ENCODE peak calls at places on chromosomes 3 and 15, in seven cellular contexts. Q is mesendoderm, C is cardiac fibroblast, Y is endodermal cell, G is gastrocnemius medialis, K is stomach, M is neural progenitor cell. U is an unnamed sample.

GRCh38 chr15:92801412-92801773 is 98.7 kb upstream of the CHD2 start:
- DNase-seq in Q (peak), G (peak), M (no peak), K (no peak), Y (no peak), C (peak), U (no peak)

GRCh38 chr3:23856286-23856685 is 50.5 kb downstream of the UBE2E1 start:
- DNase-seq in Q (no peak), G (no peak), K (no peak), C (peak), Y (no peak), M (no peak), U (no peak)

GRCh38 chr3:182094321-182094720 is 382.6 kb downstream of the SOX2 start:
- DNase-seq in K (no peak), M (no peak), G (no peak), Q (no peak), Y (no peak), C (no peak), U (no peak)

GRCh38 chr3:9770276-9770812 is 597 bp upstream of the CAMK1 start:
- DNase-seq in Q (no peak), C (no peak), M (no peak), G (peak), K (peak), Y (no peak), U (peak)

GRCh38 chr15:63915888-63916731 is 82.4 kb upstream of the HERC1 start:
- DNase-seq in M (peak), K (no peak), Q (peak), G (no peak), Y (peak), C (peak), U (no peak)

GRCh38 chr3:52401551-52401950 is 43.4 kb downstream of the SEMA3G start:
- DNase-seq in Y (no peak), C (no peak), Q (no peak), M (no peak), G (no peak), K (no peak), U (peak)

GRCh38 chr3:186976802-186977201 is 46.5 kb downstream of the ST6GAL1 start:
- DNase-seq in K (no peak), C (no peak), G (no peak), M (no peak), Q (no peak), Y (no peak), U (no peak)

GRCh38 chr3:107272471-107272870 is 104.8 kb upstream of the CCDC54 start:
- DNase-seq in Y (no peak), G (no peak), K (no peak), Q (no peak), M (no peak), C (peak), U (no peak)

GRCh38 chr3:43998841-43999805 is 242.6 kb upstream of the TOPAZ1 start:
- DNase-seq in K (no peak), G (no peak), C (peak), Q (peak), M (peak), Y (peak), U (no peak)

GRCh38 chr3:25410703-25411102 is 17.4 kb upstream of the RARB start:
- DNase-seq in Y (no peak), Q (no peak), C (no peak), K (no peak), G (no peak), M (no peak), U (no peak)

GRCh38 chr15:67063689-67064606 is 1.5 kb upstream of the SMAD3 start:
- DNase-seq in Y (peak), K (peak), G (peak), M (peak), Q (peak), C (no peak), U (peak)

GRCh38 chr15:35115155-35115725 is 30.1 kb upstream of the NANOGP8 start:
- DNase-seq in G (no peak), Y (no peak), C (no peak), K (no peak), M (peak), Q (no peak), U (no peak)

GRCh38 chr15:36737430-36737891 is 158.0 kb downstream of the CDIN1 start:
- DNase-seq in G (no peak), K (no peak), Y (no peak), M (no peak), C (peak), Q (no peak), U (no peak)

GRCh38 chr3:160643994-160644393 is 33.0 kb upstream of the ARL14 start:
- DNase-seq in G (no peak), Q (peak), Y (no peak), K (no peak), C (no peak), M (peak), U (no peak)

GRCh38 chr3:53044371-53045106 is 1.3 kb downstream of the SFMBT1 start:
- DNase-seq in Y (peak), K (peak), G (peak), C (peak), Q (peak), M (no peak), U (no peak)

DNA sequence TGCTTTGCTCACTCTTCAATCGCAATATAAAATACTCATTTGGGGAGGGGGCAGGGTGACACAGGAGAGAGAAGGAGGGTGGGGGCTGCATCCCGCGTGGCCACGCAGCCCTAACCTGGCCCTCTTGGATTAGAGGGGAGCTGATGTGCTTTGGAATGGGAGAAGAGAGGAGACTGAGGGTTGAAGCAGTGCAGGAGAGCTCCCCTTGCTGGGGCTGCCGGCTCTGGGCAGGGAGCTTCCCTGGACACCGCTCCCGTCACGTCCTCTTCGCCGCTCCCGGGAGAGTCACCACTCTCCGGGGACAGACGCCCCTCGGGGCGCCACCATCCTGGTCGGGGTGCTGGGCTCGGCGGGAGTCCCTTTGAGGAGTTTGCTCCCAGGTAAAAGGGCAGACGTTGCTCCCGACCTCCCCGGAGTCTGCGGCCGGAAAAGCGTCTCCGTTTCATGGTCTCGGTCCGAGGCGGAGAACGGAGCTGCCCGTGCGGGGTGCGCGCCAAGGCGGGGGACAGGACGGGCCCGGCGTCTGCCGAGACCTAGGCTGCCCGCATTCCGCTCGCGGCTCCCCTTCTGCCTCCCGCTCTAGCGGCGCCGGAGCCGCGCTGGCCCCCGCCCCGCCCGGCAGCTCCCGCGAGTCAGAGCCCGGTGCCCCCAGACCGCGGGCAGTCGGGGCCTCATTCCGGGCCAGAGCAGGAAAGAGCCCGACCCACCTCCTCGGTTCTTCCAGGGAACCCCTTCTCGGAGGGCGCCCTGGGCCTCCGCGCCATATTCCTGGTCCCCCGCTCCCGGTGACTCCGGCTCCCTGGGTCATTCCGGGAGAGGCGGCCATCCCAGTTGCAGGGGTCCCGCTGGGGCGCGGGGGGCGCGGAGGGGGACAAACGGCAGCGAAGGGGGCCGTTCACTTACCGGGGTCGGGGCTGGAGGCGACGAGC is 603 bp downstream of the SLC7A14 start:
- DNase-seq in Q (peak), C (no peak), M (peak), Y (peak), K (no peak), G (no peak), U (no peak)
- H3K4me3 ChIP-seq in Q (peak), C (peak), M (peak), Y (peak), K (peak), G (no peak), U (peak)

GRCh38 chr15:40591310-40591845 is 2.7 kb upstream of the KNL1 start:
- DNase-seq in M (peak), C (no peak), Y (peak), Q (peak), G (no peak), K (no peak), U (no peak)

GRCh38 chr15:40593588-40594428 is at the start of gene KNL1:
- DNase-seq in K (peak), Q (peak), G (peak), C (peak), M (peak), Y (peak), U (peak)

GRCh38 chr15:40594429-40594836 is 384 bp downstream of the KNL1 start:
- DNase-seq in M (peak), Q (no peak), G (peak), K (no peak), Y (no peak), C (peak), U (peak)

GRCh38 chr15:40595219-40595618 is 1.2 kb downstream of the KNL1 start:
- DNase-seq in M (no peak), Y (no peak), Q (no peak), C (no peak), K (no peak), G (no peak), U (no peak)

GRCh38 chr15:40593130-40593529 is 919 bp upstream of the KNL1 start:
- DNase-seq in G (no peak), M (no peak), Q (no peak), Y (no peak), C (no peak), K (no peak), U (no peak)
- H3K4me3 ChIP-seq in G (no peak), M (no peak), Q (no peak), Y (no peak), C (no peak), K (no peak), U (peak)

GRCh38 chr3:50356553-50356952 is 2.8 kb downstream of the TMEM115 start:
- DNase-seq in Q (no peak), G (peak), M (no peak), K (peak), Y (no peak), C (peak), U (peak)
- H3K4me3 ChIP-seq in Q (no peak), G (peak), M (peak), K (peak), Y (peak), C (peak), U (peak)

DNA sequence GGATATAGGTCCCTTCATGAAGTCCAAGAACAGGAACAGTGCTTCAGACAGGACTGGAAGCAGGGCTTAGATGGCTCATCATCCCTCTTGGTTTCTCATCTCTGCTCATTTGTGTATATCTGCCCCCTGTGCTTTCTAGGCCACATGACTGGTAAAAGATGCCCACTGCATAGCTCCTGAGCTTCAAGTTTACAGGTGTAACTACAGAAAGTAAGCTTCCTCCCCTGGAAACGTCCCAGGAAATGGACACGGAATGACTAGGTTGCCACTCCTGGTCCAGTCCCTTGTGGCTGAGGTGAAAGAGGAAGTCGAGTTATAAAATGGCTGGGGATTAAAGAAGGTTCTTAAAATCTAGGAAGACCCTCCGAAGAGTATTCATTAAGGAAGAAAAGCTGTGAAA is 32.5 kb downstream of the MYO5A start:
- DNase-seq in K (no peak), G (no peak), Q (no peak), C (no peak), Y (no peak), M (no peak), U (no peak)
- H3K4me3 ChIP-seq in K (no peak), G (no peak), Q (no peak), C (no peak), Y (no peak), M (no peak), U (no peak)

GRCh38 chr3:50268703-50269451 is at the start of gene SEMA3B:
- DNase-seq in Y (peak), M (no peak), Q (no peak), G (no peak), K (peak), C (no peak), U (peak)

GRCh38 chr3:50266808-50267207 is 2.1 kb upstream of the SEMA3B start:
- DNase-seq in K (no peak), M (no peak), Y (no peak), Q (no peak), C (no peak), G (no peak), U (no peak)

GRCh38 chr3:50265988-50266387 is 3.0 kb upstream of the SEMA3B start:
- DNase-seq in G (no peak), K (no peak), Q (no peak), M (no peak), C (no peak), Y (peak), U (no peak)

GRCh38 chr3:50268276-50268675 is 671 bp upstream of the SEMA3B start:
- DNase-seq in G (no peak), K (no peak), M (no peak), Y (no peak), Q (no peak), C (no peak), U (no peak)

GRCh38 chr3:50267280-50267913 is 1.6 kb upstream of the SEMA3B start:
- DNase-seq in M (peak), Q (no peak), C (no peak), G (peak), K (peak), Y (peak), U (peak)
- H3K4me3 ChIP-seq in M (peak), Q (no peak), C (peak), G (peak), K (peak), Y (no peak), U (peak)

GRCh38 chr15:77630956-77631789 is 1.5 kb downstream of the LINGO1 start:
- DNase-seq in C (no peak), M (peak), K (no peak), G (no peak), Q (peak), Y (peak), U (no peak)
- H3K4me3 ChIP-seq in C (no peak), M (peak), K (no peak), G (no peak), Q (no peak), Y (no peak), U (peak)

GRCh38 chr3:185210621-185211157 is 43.2 kb downstream of the EHHADH start:
- DNase-seq in M (peak), Q (no peak), K (no peak), G (no peak), Y (no peak), C (no peak), U (no peak)

GRCh38 chr3:185221203-185221602 is 32.6 kb downstream of the EHHADH start:
- DNase-seq in M (no peak), C (no peak), G (no peak), Y (no peak), Q (no peak), K (no peak), U (no peak)

GRCh38 chr3:185215873-185216586 is 37.8 kb downstream of the EHHADH start:
- DNase-seq in Q (peak), Y (no peak), K (no peak), G (no peak), C (peak), M (no peak), U (no peak)

DNA sequence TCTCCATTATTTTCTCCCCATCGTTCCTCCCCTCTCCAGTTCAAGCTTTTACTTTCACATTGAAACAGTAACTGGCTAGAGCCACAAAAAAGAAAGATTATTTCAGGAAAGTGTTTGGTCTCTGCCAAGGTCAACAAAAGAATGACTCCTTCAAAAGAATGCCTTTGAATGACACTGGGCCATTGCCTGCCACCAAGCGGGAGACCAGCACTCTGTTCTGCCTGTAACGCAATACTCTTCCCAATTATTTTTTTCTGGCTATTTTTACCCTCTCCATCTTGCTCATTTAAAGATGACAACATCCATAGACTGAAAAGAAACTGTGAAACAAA is 37.3 kb downstream of the EHHADH start:
- DNase-seq in Y (peak), C (peak), G (no peak), K (no peak), M (no peak), Q (peak), U (no peak)
- H3K4me3 ChIP-seq in Y (no peak), C (no peak), G (no peak), K (peak), M (no peak), Q (no peak), U (peak)

DNA sequence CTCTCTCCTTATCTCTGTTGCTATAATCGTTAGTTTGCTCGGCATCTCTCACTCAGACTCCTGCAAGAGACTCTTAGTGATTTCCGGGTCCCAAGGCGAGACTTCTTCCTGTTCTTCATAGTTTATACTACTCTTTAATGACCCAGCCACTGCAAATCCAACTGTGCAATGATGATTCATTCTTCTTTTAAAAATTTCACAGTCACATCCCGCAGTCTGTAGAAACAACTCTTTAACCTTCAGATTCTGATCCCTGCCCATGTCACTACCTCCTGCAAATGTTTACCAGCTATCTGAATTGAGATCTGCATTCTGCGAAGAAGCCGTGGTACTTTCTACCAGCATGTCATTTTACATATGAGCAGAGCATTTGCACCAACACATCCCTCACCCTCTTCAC is 2.8 kb upstream of the VGLL3 start:
- DNase-seq in M (no peak), K (no peak), G (no peak), Y (no peak), C (peak), Q (peak), U (no peak)
- H3K4me3 ChIP-seq in M (no peak), K (no peak), G (no peak), Y (no peak), C (no peak), Q (no peak), U (peak)

DNA sequence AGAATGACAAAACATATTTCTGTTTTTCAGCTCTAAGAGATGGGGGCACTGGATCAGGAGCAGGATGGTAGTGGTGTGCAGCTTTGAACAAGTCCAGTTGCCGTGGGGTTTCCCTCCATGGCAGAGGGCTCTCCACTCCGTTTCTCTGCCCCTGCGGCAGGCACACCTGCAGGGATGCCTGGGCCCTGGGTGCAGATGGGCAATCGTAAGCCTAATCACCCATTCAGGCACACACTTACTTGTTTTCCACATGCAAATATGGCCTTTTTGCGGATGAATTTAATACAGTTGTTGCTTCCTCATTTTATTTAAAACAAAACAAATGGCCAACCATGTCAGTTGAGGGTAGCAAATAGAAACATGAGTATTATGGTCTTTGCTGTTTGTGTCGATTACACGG is 85.1 kb downstream of the LPP start:
- DNase-seq in M (no peak), K (no peak), C (no peak), G (no peak), Y (no peak), Q (no peak), U (no peak)
- H3K4me3 ChIP-seq in M (no peak), K (no peak), C (no peak), G (no peak), Y (no peak), Q (no peak), U (no peak)

U was measured in left ventricle myocardium inferior.